ENCODE peak calls at places on chromosomes 3 and 15, in five cellular contexts. Q, V, H, R and X are unnamed samples.

GRCh38 chr15:31483053-31483923 is 156.7 kb downstream of the KLF13 start:
- DNase-seq in Q (no peak), V (no peak), H (no peak), R (peak; percentile 31), X (peak; percentile 78)

GRCh38 chr3:172378439-172378838 is 69.8 kb downstream of the GHSR start:
- DNase-seq in Q (no peak), V (no peak), H (no peak), R (no peak), X (no peak)

GRCh38 chr3:121566773-121567172 is 976 bp upstream of the ARGFX start:
- DNase-seq in Q (no peak), V (no peak), H (no peak), R (no peak), X (no peak)

GRCh38 chr3:159721324-159721723 is 267.3 kb upstream of the IL12A start:
- DNase-seq in Q (no peak), V (no peak), H (no peak), R (no peak), X (no peak)

GRCh38 chr3:79885407-79885806 is 117.6 kb upstream of the ROBO1 start:
- DNase-seq in Q (no peak), V (no peak), H (no peak), R (no peak), X (no peak)

GRCh38 chr15:29568840-29569532 is 253.3 kb downstream of the TJP1 start:
- DNase-seq in Q (peak; percentile 58), V (no peak), H (no peak), R (peak; percentile 64), X (no peak)

GRCh38 chr3:185325946-185326791 is 36.8 kb upstream of the MAP3K13 start:
- DNase-seq in Q (no peak), V (no peak), H (no peak), R (no peak), X (no peak)

GRCh38 chr3:40407007-40407406 is 20.0 kb downstream of the ENTPD3 start:
- DNase-seq in Q (no peak), V (no peak), H (no peak), R (no peak), X (no peak)

GRCh38 chr15:68536331-68537095 is 42.3 kb upstream of the CORO2B start:
- DNase-seq in Q (no peak), V (no peak), H (peak; percentile 95), R (no peak), X (no peak)

GRCh38 chr3:127613406-127613805 is 15.2 kb downstream of the MCM2 start:
- DNase-seq in Q (no peak), V (no peak), H (no peak), R (no peak), X (no peak)

DNA sequence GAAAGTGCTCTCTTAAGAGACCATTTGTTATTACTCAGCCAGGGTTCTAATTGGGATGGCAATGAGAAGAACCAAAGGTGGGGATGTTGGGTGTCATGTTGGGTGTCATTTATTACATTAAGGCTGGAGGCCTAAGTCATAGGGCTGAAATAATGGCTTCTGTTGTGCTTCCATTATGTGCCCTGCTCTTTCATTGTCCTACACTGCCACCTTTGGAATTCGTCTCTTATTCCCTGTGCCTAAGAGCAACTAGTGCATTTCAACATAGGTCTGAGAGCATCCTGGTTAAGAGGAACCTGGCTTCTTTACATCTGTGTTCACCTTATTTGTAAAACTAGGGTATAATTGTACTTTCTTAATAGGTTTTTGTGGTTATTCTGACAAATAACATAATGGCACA is 32.2 kb downstream of the RIOX2 start:
- DNase-seq in Q (no peak), V (no peak), H (no peak), R (peak; percentile 7), X (no peak)
- TF ChIP-seq CTCF in Q (no peak), V (no peak), H (no peak), R (no peak), X (no peak)

GRCh38 chr3:1752205-1752604 is 346.5 kb upstream of the CNTN4 start:
- DNase-seq in Q (no peak), V (no peak), H (no peak), R (no peak), X (no peak)
- TF ChIP-seq CTCF in Q (no peak), V (no peak), H (no peak), R (no peak), X (no peak)

GRCh38 chr15:62482715-62483429 is 317.8 kb upstream of the C2CD4B start:
- DNase-seq in Q (peak; percentile 31), V (no peak), H (no peak), R (peak; percentile 76), X (peak; percentile 75)
- TF ChIP-seq CTCF in Q (peak; percentile 19), V (no peak), H (peak; percentile 36), R (peak; percentile 36), X (peak; percentile 61)

DNA sequence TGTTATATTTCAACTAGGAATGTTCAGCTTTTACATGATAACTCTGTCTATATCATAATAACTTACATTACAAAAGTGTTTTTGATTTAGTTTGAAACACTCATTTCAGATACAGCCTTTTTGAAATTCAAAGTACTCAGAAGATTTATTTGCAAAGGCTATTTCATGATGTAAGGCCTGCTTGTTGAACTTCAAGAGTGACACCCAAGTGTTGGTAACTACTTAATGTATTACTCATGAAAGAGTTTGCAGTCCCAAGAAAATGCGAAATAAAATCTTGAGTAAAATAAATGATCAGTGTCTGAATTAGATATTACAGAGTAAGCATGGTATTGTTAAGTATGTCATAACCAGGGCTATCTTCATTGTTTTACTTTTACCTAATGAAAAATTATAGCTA is 35.3 kb downstream of the ARHGEF26 start:
- DNase-seq in Q (no peak), V (no peak), H (no peak), R (no peak), X (no peak)
- TF ChIP-seq CTCF in Q (no peak), V (no peak), H (no peak), R (no peak), X (no peak)

GRCh38 chr3:32301426-32301825 is 62.9 kb downstream of the CMTM8 start:
- DNase-seq in Q (no peak), V (no peak), H (no peak), R (no peak), X (no peak)

GRCh38 chr3:32293908-32294307 is 55.4 kb downstream of the CMTM8 start:
- DNase-seq in Q (no peak), V (no peak), H (no peak), R (no peak), X (no peak)

GRCh38 chr3:32292085-32292796 is 53.8 kb downstream of the CMTM8 start:
- DNase-seq in Q (peak; percentile 24), V (no peak), H (no peak), R (no peak), X (no peak)

GRCh38 chr3:32296251-32297204 is 58.0 kb downstream of the CMTM8 start:
- DNase-seq in Q (peak; percentile 76), V (peak; percentile 28), H (peak; percentile 62), R (peak; percentile 70), X (peak; percentile 68)

GRCh38 chr3:32297366-32297765 is 58.9 kb downstream of the CMTM8 start:
- DNase-seq in Q (no peak), V (no peak), H (no peak), R (no peak), X (no peak)
- TF ChIP-seq CTCF in Q (no peak), V (no peak), H (no peak), R (no peak), X (no peak)

DNA sequence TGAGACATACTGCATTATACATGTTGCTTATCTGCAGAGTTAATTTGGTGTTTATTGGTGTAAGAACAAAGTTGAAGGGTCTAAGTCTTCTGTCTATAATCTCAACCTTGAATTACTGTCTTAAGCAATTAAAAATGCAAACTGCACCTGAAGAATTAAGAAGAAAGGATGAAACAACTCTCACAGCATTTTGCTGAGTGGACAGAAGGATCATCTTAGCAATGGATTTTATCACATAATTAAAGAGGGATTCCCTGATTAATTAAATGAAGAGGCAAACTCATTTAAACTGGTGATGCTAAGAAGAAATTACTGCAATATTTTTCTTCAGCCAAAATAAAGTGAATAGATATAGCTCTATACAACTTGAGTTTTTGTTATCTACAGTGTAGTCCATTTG is 298.9 kb upstream of the TGFBR2 start:
- DNase-seq in Q (no peak), V (no peak), H (no peak), R (no peak), X (no peak)
- TF ChIP-seq CTCF in Q (no peak), V (no peak), H (no peak), R (no peak), X (no peak)

GRCh38 chr3:51063074-51063473 is 322.0 kb upstream of the MANF start:
- DNase-seq in Q (peak; percentile 5), V (no peak), H (no peak), R (peak; percentile 3), X (no peak)
- TF ChIP-seq CTCF in Q (no peak), V (no peak), H (no peak), R (no peak), X (no peak)